ENCODE peak calls at places on chromosomes 5 and 9, in seven cellular contexts. One of them, this sample, is unnamed. For H3K4me1, the result is how much of the 10 kb centered on the place peaks cover.

GRCh38 chr5:59608745-59609144 is 284.8 kb downstream of the PDE4D start:
- DNase-seq in HepG2: no peak
- DNase-seq in DND-41: peak
- DNase-seq in heart left ventricle: no peak
- DNase-seq in upper lobe of right lung: no peak
- DNase-seq in IMR-90: no peak
- DNase-seq in neural progenitor cell: no peak
- DNase-seq in this sample: no peak

GRCh38 chr9:91857831-91858669 is 92.0 kb downstream of the ROR2 start:
- DNase-seq in HepG2: no peak
- DNase-seq in DND-41: no peak
- DNase-seq in heart left ventricle: no peak
- DNase-seq in upper lobe of right lung: no peak
- DNase-seq in IMR-90: no peak
- DNase-seq in neural progenitor cell: peak
- DNase-seq in this sample: no peak

GRCh38 chr9:121692606-121693505 is 41.4 kb downstream of the DAB2IP start:
- DNase-seq in HepG2: peak
- DNase-seq in DND-41: no peak
- DNase-seq in heart left ventricle: peak
- DNase-seq in upper lobe of right lung: no peak
- DNase-seq in IMR-90: peak
- DNase-seq in neural progenitor cell: peak
- DNase-seq in this sample: no peak

GRCh38 chr9:80540387-80540786 is 968.6 kb downstream of the TLE4 start:
- DNase-seq in HepG2: no peak
- DNase-seq in DND-41: no peak
- DNase-seq in heart left ventricle: no peak
- DNase-seq in upper lobe of right lung: no peak
- DNase-seq in IMR-90: no peak
- DNase-seq in neural progenitor cell: no peak
- DNase-seq in this sample: no peak

GRCh38 chr9:88007291-88007650 is 32.9 kb upstream of the CDK20 start:
- DNase-seq in HepG2: no peak
- DNase-seq in DND-41: no peak
- DNase-seq in heart left ventricle: no peak
- DNase-seq in upper lobe of right lung: no peak
- DNase-seq in IMR-90: no peak
- DNase-seq in neural progenitor cell: no peak
- DNase-seq in this sample: no peak

GRCh38 chr5:157564149-157564711 is 11.3 kb downstream of the ADAM19 start:
- DNase-seq in HepG2: no peak
- DNase-seq in DND-41: no peak
- DNase-seq in heart left ventricle: no peak
- DNase-seq in upper lobe of right lung: no peak
- DNase-seq in IMR-90: no peak
- DNase-seq in neural progenitor cell: no peak
- DNase-seq in this sample: peak

GRCh38 chr5:78757269-78758053 is 108.9 kb upstream of the LHFPL2 start:
- DNase-seq in HepG2: peak
- DNase-seq in DND-41: peak
- DNase-seq in heart left ventricle: peak
- DNase-seq in upper lobe of right lung: no peak
- DNase-seq in IMR-90: peak
- DNase-seq in neural progenitor cell: no peak
- DNase-seq in this sample: peak

GRCh38 chr5:98679963-98680362 is 93.5 kb upstream of the RGMB start:
- DNase-seq in HepG2: no peak
- DNase-seq in DND-41: no peak
- DNase-seq in heart left ventricle: no peak
- DNase-seq in upper lobe of right lung: no peak
- DNase-seq in IMR-90: peak
- DNase-seq in neural progenitor cell: no peak
- DNase-seq in this sample: no peak

GRCh38 chr9:108991479-108991878 is 21.8 kb downstream of the CTNNAL1 start:
- DNase-seq in HepG2: no peak
- DNase-seq in DND-41: no peak
- DNase-seq in heart left ventricle: no peak
- DNase-seq in upper lobe of right lung: no peak
- DNase-seq in IMR-90: peak
- DNase-seq in neural progenitor cell: no peak
- DNase-seq in this sample: no peak

GRCh38 chr9:21434202-21435014 is 5.8 kb upstream of the IFNA1 start:
- DNase-seq in HepG2: peak
- DNase-seq in DND-41: peak
- DNase-seq in heart left ventricle: no peak
- DNase-seq in upper lobe of right lung: no peak
- DNase-seq in IMR-90: peak
- DNase-seq in neural progenitor cell: peak
- DNase-seq in this sample: no peak

GRCh38 chr5:177447066-177447610 is 524 bp downstream of the PRR7 start:
- DNase-seq in HepG2: no peak
- DNase-seq in DND-41: peak
- DNase-seq in heart left ventricle: no peak
- DNase-seq in upper lobe of right lung: peak
- DNase-seq in IMR-90: peak
- DNase-seq in neural progenitor cell: peak
- DNase-seq in this sample: peak

GRCh38 chr9:36208521-36209253 is 18.0 kb downstream of the CLTA start:
- DNase-seq in HepG2: no peak
- DNase-seq in DND-41: no peak
- DNase-seq in heart left ventricle: no peak
- DNase-seq in upper lobe of right lung: no peak
- DNase-seq in IMR-90: no peak
- DNase-seq in neural progenitor cell: no peak
- DNase-seq in this sample: no peak
- H3K4me1 ChIP-seq in HepG2: under half
- H3K4me1 ChIP-seq in DND-41: under half
- H3K4me1 ChIP-seq in heart left ventricle: half or more
- H3K4me1 ChIP-seq in upper lobe of right lung: under half
- H3K4me1 ChIP-seq in IMR-90: under half
- H3K4me1 ChIP-seq in neural progenitor cell: under half
- H3K4me1 ChIP-seq in this sample: under half

DNA sequence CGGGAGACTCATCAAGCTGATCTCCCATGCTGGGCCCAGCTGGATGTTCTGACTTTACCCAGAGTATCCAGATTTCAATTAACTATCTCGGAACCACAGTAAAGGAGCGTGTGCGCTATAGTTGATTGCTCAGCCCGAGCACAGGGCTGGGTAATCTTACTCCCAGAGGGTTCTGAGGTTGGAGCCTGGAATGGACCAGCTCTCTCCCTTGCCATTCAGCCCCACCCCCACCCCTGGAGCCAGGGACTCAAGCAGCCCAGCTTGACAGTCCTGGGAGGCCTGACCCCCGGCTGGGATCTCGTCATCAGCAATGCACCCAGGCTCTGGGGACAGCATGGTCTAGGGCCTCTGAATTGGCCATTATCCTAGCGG is 23.7 kb upstream of the PTGES start:
- DNase-seq in HepG2: no peak
- DNase-seq in DND-41: no peak
- DNase-seq in heart left ventricle: peak
- DNase-seq in upper lobe of right lung: no peak
- DNase-seq in IMR-90: peak
- DNase-seq in neural progenitor cell: no peak
- DNase-seq in this sample: peak
- H3K27ac ChIP-seq in HepG2: no peak
- H3K27ac ChIP-seq in DND-41: no peak
- H3K27ac ChIP-seq in heart left ventricle: peak
- H3K27ac ChIP-seq in upper lobe of right lung: peak
- H3K27ac ChIP-seq in IMR-90: peak
- H3K27ac ChIP-seq in neural progenitor cell: no peak
- H3K27ac ChIP-seq in this sample: peak

GRCh38 chr5:134536876-134537275 is 11.4 kb downstream of the JADE2 start:
- DNase-seq in HepG2: no peak
- DNase-seq in DND-41: peak
- DNase-seq in heart left ventricle: no peak
- DNase-seq in upper lobe of right lung: no peak
- DNase-seq in IMR-90: no peak
- DNase-seq in neural progenitor cell: no peak
- DNase-seq in this sample: no peak

GRCh38 chr5:134539732-134540131 is 14.3 kb downstream of the JADE2 start:
- DNase-seq in HepG2: no peak
- DNase-seq in DND-41: no peak
- DNase-seq in heart left ventricle: peak
- DNase-seq in upper lobe of right lung: no peak
- DNase-seq in IMR-90: no peak
- DNase-seq in neural progenitor cell: peak
- DNase-seq in this sample: peak

GRCh38 chr5:134538296-134538695 is 12.8 kb downstream of the JADE2 start:
- DNase-seq in HepG2: no peak
- DNase-seq in DND-41: no peak
- DNase-seq in heart left ventricle: peak
- DNase-seq in upper lobe of right lung: no peak
- DNase-seq in IMR-90: no peak
- DNase-seq in neural progenitor cell: no peak
- DNase-seq in this sample: no peak

GRCh38 chr5:134534726-134535110 is 9.2 kb downstream of the JADE2 start:
- DNase-seq in HepG2: no peak
- DNase-seq in DND-41: no peak
- DNase-seq in heart left ventricle: no peak
- DNase-seq in upper lobe of right lung: no peak
- DNase-seq in IMR-90: no peak
- DNase-seq in neural progenitor cell: no peak
- DNase-seq in this sample: no peak

DNA sequence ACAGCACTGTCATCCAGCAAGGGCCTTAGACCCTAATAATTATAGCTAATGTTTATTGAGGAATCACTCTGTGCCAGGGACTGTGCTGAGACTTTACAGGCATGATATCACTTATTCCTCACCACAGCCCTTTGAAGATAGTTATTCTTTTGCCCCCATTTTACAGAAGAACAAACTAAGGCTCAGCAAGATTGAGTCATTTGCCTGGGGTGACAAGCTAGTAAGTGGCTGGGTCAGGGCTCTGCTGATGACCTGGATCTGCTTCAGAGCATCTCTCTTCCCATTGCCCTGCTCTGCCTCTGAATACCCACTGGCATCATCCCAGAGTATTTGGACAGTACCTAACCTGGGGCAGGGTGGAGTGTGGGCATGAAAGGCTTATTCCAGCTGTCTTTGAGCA is 11.8 kb downstream of the JADE2 start:
- DNase-seq in HepG2: no peak
- DNase-seq in DND-41: no peak
- DNase-seq in heart left ventricle: no peak
- DNase-seq in upper lobe of right lung: no peak
- DNase-seq in IMR-90: no peak
- DNase-seq in neural progenitor cell: no peak
- DNase-seq in this sample: no peak
- H3K4me1 ChIP-seq in HepG2: under half
- H3K4me1 ChIP-seq in DND-41: under half
- H3K4me1 ChIP-seq in heart left ventricle: under half
- H3K4me1 ChIP-seq in upper lobe of right lung: under half
- H3K4me1 ChIP-seq in IMR-90: under half
- H3K4me1 ChIP-seq in neural progenitor cell: under half
- H3K4me1 ChIP-seq in this sample: under half

GRCh38 chr5:149338364-149338763 is 6.9 kb upstream of the GRPEL2 start:
- DNase-seq in HepG2: peak
- DNase-seq in DND-41: no peak
- DNase-seq in heart left ventricle: no peak
- DNase-seq in upper lobe of right lung: no peak
- DNase-seq in IMR-90: no peak
- DNase-seq in neural progenitor cell: no peak
- DNase-seq in this sample: no peak

GRCh38 chr5:149337746-149338145 is 7.6 kb upstream of the GRPEL2 start:
- DNase-seq in HepG2: no peak
- DNase-seq in DND-41: no peak
- DNase-seq in heart left ventricle: no peak
- DNase-seq in upper lobe of right lung: no peak
- DNase-seq in IMR-90: no peak
- DNase-seq in neural progenitor cell: no peak
- DNase-seq in this sample: no peak

GRCh38 chr5:149328177-149328576 is 17.1 kb upstream of the GRPEL2 start:
- DNase-seq in HepG2: no peak
- DNase-seq in DND-41: no peak
- DNase-seq in heart left ventricle: no peak
- DNase-seq in upper lobe of right lung: no peak
- DNase-seq in IMR-90: no peak
- DNase-seq in neural progenitor cell: no peak
- DNase-seq in this sample: no peak

DNA sequence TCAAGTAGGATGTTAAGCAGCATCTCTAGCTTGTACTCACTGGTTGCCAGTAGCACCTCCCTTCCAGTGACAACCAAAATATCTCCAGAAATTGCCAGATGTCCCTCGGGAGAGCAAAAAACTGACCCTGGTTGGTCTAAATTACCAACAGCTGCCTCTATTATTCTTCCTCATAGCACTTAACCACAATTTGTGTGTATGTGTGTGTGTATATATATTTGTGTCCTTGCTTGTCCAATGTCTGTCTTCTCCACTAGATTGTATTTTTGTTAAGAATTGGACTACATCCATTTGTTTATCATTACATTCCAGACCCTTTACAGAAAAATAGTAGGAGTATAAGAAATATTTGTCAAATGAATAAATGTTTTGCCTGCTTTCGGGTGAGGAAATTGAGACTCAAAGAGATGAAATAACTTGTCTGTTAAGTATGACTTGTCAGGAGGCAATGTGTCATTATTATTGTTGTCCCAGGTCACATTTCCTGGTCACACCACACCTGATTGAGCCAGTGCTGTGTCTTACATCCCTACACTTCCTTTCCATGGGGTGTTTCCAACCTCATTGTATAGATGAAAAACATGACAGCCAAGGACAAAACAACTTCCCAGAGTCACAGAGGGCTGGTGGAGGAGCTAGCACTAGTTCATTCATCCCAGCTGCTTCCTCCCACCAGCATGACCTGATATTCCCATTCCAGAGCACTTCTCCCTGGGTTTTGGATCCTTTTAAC is 11.4 kb upstream of the GRPEL2 start:
- DNase-seq in HepG2: no peak
- DNase-seq in DND-41: no peak
- DNase-seq in heart left ventricle: no peak
- DNase-seq in upper lobe of right lung: no peak
- DNase-seq in IMR-90: peak
- DNase-seq in neural progenitor cell: no peak
- DNase-seq in this sample: no peak
- H3K27ac ChIP-seq in HepG2: no peak
- H3K27ac ChIP-seq in DND-41: no peak
- H3K27ac ChIP-seq in heart left ventricle: no peak
- H3K27ac ChIP-seq in upper lobe of right lung: no peak
- H3K27ac ChIP-seq in IMR-90: peak
- H3K27ac ChIP-seq in neural progenitor cell: no peak
- H3K27ac ChIP-seq in this sample: no peak

This sample was measured in right cardiac atrium.